ENCODE peak calls at places on chromosome 18, in nine cellular contexts. B, S, V, Q, P, U, C, O and E are unnamed samples. For H3K27me3, the result is how much of the 10 kb centered on the place peaks cover.

GRCh38 chr18:58793361-58793760 is 71.3 kb upstream of the ZNF532 start:
- DNase-seq in B (no peak), S (peak), V (no peak), Q (no peak), P (no peak), U (peak), C (no peak), O (no peak), E (no peak)

GRCh38 chr18:50902797-50903196 is 23.9 kb downstream of the ME2 start:
- DNase-seq in B (no peak), S (no peak), V (no peak), Q (no peak), P (no peak), U (no peak), C (no peak), O (no peak), E (no peak)

GRCh38 chr18:21262979-21263378 is 20.9 kb downstream of the GREB1L start:
- DNase-seq in B (peak), S (no peak), V (no peak), Q (peak), P (no peak), U (no peak), C (peak), O (no peak), E (no peak)

GRCh38 chr18:59628995-59629394 is 68.2 kb downstream of the CCBE1 start:
- DNase-seq in B (no peak), S (no peak), V (no peak), Q (no peak), P (no peak), U (no peak), C (no peak), O (no peak), E (no peak)

GRCh38 chr18:394997-395383 is 105.5 kb downstream of the COLEC12 start:
- DNase-seq in B (no peak), S (no peak), V (no peak), Q (no peak), P (no peak), U (peak), C (no peak), O (no peak), E (no peak)

GRCh38 chr18:37403100-37403781 is 162.4 kb downstream of the CELF4 start:
- DNase-seq in B (peak), S (no peak), V (no peak), Q (no peak), P (no peak), U (peak), C (no peak), O (peak), E (no peak)

GRCh38 chr18:59109375-59109774 is 30.3 kb upstream of the SEC11C start:
- DNase-seq in B (no peak), S (no peak), V (no peak), Q (no peak), P (no peak), U (no peak), C (no peak), O (no peak), E (no peak)

GRCh38 chr18:23058746-23059440 is 76.4 kb upstream of the CABLES1 start:
- DNase-seq in B (no peak), S (no peak), V (no peak), Q (no peak), P (no peak), U (no peak), C (peak), O (no peak), E (no peak)

GRCh38 chr18:37450434-37451133 is 115.0 kb downstream of the CELF4 start:
- DNase-seq in B (peak), S (no peak), V (no peak), Q (peak), P (no peak), U (peak), C (peak), O (peak), E (no peak)

GRCh38 chr18:55321268-55322175 is 266.5 kb downstream of the TCF4 start:
- DNase-seq in B (peak), S (no peak), V (no peak), Q (peak), P (peak), U (peak), C (peak), O (peak), E (peak)

GRCh38 chr18:64165906-64166305 is 17.0 kb upstream of the LINC00305 start:
- DNase-seq in B (no peak), S (no peak), V (no peak), Q (no peak), P (no peak), U (peak), C (no peak), O (no peak), E (no peak)

GRCh38 chr18:73717570-73717969 is 430.1 kb downstream of the FBXO15 start:
- DNase-seq in B (no peak), S (no peak), V (no peak), Q (no peak), P (no peak), U (peak), C (no peak), O (no peak), E (no peak)

GRCh38 chr18:55400590-55401274 is 187.3 kb downstream of the TCF4 start:
- DNase-seq in B (no peak), S (no peak), V (no peak), Q (no peak), P (no peak), U (peak), C (no peak), O (no peak), E (no peak)

GRCh38 chr18:34028341-34028740 is 196.4 kb downstream of the NOL4 start:
- DNase-seq in B (no peak), S (no peak), V (no peak), Q (no peak), P (no peak), U (no peak), C (no peak), O (no peak), E (no peak)

GRCh38 chr18:23998811-23999210 is 15.7 kb upstream of the TTC39C start:
- DNase-seq in B (no peak), S (peak), V (no peak), Q (no peak), P (no peak), U (no peak), C (no peak), O (no peak), E (no peak)

GRCh38 chr18:22052405-22053105 is 116.8 kb upstream of the GATA6 start:
- DNase-seq in B (no peak), S (no peak), V (no peak), Q (no peak), P (no peak), U (peak), C (peak), O (no peak), E (no peak)

GRCh38 chr18:68507781-68508180 is 207.1 kb downstream of the TMX3 start:
- DNase-seq in B (no peak), S (no peak), V (no peak), Q (no peak), P (no peak), U (no peak), C (no peak), O (no peak), E (no peak)

GRCh38 chr18:79640875-79641274 is 38.7 kb upstream of the CTDP1 start:
- DNase-seq in B (no peak), S (no peak), V (no peak), Q (no peak), P (no peak), U (no peak), C (no peak), O (no peak), E (no peak)

GRCh38 chr18:50306944-50307343 is 19.5 kb upstream of the CXXC1 start:
- DNase-seq in B (no peak), S (no peak), V (no peak), Q (peak), P (no peak), U (no peak), C (peak), O (no peak), E (no peak)

GRCh38 chr18:48140738-48141137 is 210.3 kb upstream of the SMAD2 start:
- DNase-seq in B (no peak), S (no peak), V (no peak), Q (peak), P (no peak), U (no peak), C (no peak), O (no peak), E (no peak)

GRCh38 chr18:65587491-65587890 is 163.3 kb upstream of the CDH7 start:
- DNase-seq in B (no peak), S (no peak), V (no peak), Q (no peak), P (no peak), U (no peak), C (no peak), O (no peak), E (no peak)

GRCh38 chr18:6683112-6683876 is 46.2 kb upstream of the ARHGAP28 start:
- DNase-seq in B (no peak), S (no peak), V (no peak), Q (peak), P (no peak), U (no peak), C (no peak), O (peak), E (no peak)

GRCh38 chr18:70296289-70296688 is 7.4 kb downstream of the SOCS6 start:
- DNase-seq in B (no peak), S (no peak), V (no peak), Q (no peak), P (no peak), U (peak), C (peak), O (peak), E (no peak)

GRCh38 chr18:79928563-79928960 is 22.9 kb downstream of the SLC66A2 start:
- DNase-seq in B (no peak), S (no peak), V (no peak), Q (no peak), P (no peak), U (no peak), C (no peak), O (no peak), E (no peak)

GRCh38 chr18:74708169-74708568 is 110.5 kb downstream of the ZNF407 start:
- DNase-seq in B (no peak), S (no peak), V (no peak), Q (no peak), P (no peak), U (no peak), C (no peak), O (no peak), E (no peak)

GRCh38 chr18:45103319-45104070 is 422.8 kb downstream of the SETBP1 start:
- DNase-seq in B (no peak), S (no peak), V (no peak), Q (no peak), P (peak), U (no peak), C (no peak), O (no peak), E (peak)

GRCh38 chr18:50817898-50818250 is 1.9 kb downstream of the MRO start:
- DNase-seq in B (no peak), S (no peak), V (no peak), Q (no peak), P (no peak), U (no peak), C (no peak), O (no peak), E (no peak)

GRCh38 chr18:51890762-51891161 is 449.2 kb upstream of the DCC start:
- DNase-seq in B (no peak), S (peak), V (no peak), Q (no peak), P (no peak), U (no peak), C (no peak), O (no peak), E (no peak)

GRCh38 chr18:12023375-12023774 is 42.1 kb downstream of the IMPA2 start:
- DNase-seq in B (no peak), S (no peak), V (no peak), Q (no peak), P (no peak), U (no peak), C (no peak), O (no peak), E (no peak)

GRCh38 chr18:51425889-51426288 is 228.4 kb upstream of the MEX3C start:
- DNase-seq in B (no peak), S (no peak), V (no peak), Q (no peak), P (no peak), U (peak), C (no peak), O (no peak), E (peak)

GRCh38 chr18:27363918-27364317 is 178.8 kb upstream of the CHST9 start:
- DNase-seq in B (no peak), S (no peak), V (no peak), Q (peak), P (no peak), U (peak), C (no peak), O (no peak), E (no peak)

GRCh38 chr18:23176701-23177432 is 41.6 kb downstream of the CABLES1 start:
- DNase-seq in B (no peak), S (no peak), V (no peak), Q (no peak), P (no peak), U (no peak), C (no peak), O (no peak), E (no peak)

GRCh38 chr18:36399055-36399454 is 101.5 kb downstream of the FHOD3 start:
- DNase-seq in B (no peak), S (no peak), V (no peak), Q (no peak), P (no peak), U (no peak), C (no peak), O (no peak), E (no peak)

GRCh38 chr18:11739893-11740292 is 50.8 kb downstream of the GNAL start:
- DNase-seq in B (no peak), S (no peak), V (no peak), Q (no peak), P (no peak), U (no peak), C (no peak), O (no peak), E (no peak)

GRCh38 chr18:67733094-67733493 is 216.6 kb upstream of the DSEL start:
- DNase-seq in B (no peak), S (no peak), V (no peak), Q (no peak), P (no peak), U (peak), C (no peak), O (no peak), E (no peak)

GRCh38 chr18:77131652-77132368 is 773 bp downstream of the MBP start:
- DNase-seq in B (no peak), S (peak), V (no peak), Q (peak), P (no peak), U (peak), C (peak), O (peak), E (peak)
- H3K27me3 ChIP-seq in B (under half), S (under half), V (under half), Q (under half), P (under half), U (under half), C (half or more), O (under half), E (under half)

GRCh38 chr18:35050638-35051287 is 9.6 kb downstream of the MAPRE2 start:
- DNase-seq in B (no peak), S (no peak), V (no peak), Q (no peak), P (no peak), U (peak), C (no peak), O (no peak), E (no peak)

GRCh38 chr18:35049111-35050003 is 8.1 kb downstream of the MAPRE2 start:
- DNase-seq in B (no peak), S (no peak), V (no peak), Q (no peak), P (no peak), U (no peak), C (no peak), O (no peak), E (no peak)

GRCh38 chr18:35047697-35048292 is 6.6 kb downstream of the MAPRE2 start:
- DNase-seq in B (no peak), S (no peak), V (no peak), Q (no peak), P (no peak), U (no peak), C (no peak), O (no peak), E (no peak)

GRCh38 chr18:35051978-35052377 is 10.8 kb downstream of the MAPRE2 start:
- DNase-seq in B (no peak), S (no peak), V (no peak), Q (no peak), P (no peak), U (no peak), C (no peak), O (no peak), E (no peak)

DNA sequence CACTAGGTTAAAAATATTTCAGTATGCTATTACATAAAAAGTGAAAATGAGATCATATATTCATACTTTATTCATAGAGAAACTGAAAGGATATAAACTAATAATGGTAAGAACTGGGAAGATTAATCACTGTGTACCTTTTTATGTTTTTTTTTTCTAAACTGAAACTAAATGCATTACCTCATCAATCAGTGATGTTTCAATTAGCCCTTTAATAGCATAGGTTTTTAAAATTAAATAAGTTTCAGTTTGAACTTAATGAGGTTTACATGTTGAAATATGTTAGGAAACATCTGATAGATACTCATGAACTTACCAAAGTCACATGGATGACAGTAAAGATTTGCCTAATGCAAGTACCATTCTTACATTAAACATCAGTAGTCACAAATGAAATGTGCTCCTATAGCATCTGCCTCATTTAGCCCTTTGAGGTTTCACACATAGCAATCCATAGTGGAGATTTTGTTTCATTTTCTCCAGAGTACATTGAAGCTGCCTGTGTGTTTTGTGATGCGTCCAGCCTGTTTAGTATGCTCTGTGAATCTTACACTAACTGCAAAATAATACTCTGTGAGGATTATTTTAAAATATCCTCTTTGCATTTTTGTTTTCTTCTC is 8.9 kb downstream of the MAPRE2 start:
- DNase-seq in B (no peak), S (no peak), V (no peak), Q (no peak), P (no peak), U (peak), C (no peak), O (no peak), E (peak)
- H3K4me3 ChIP-seq in B (no peak), S (no peak), V (peak), Q (no peak), P (peak), U (no peak), C (no peak), O (no peak), E (peak)

DNA sequence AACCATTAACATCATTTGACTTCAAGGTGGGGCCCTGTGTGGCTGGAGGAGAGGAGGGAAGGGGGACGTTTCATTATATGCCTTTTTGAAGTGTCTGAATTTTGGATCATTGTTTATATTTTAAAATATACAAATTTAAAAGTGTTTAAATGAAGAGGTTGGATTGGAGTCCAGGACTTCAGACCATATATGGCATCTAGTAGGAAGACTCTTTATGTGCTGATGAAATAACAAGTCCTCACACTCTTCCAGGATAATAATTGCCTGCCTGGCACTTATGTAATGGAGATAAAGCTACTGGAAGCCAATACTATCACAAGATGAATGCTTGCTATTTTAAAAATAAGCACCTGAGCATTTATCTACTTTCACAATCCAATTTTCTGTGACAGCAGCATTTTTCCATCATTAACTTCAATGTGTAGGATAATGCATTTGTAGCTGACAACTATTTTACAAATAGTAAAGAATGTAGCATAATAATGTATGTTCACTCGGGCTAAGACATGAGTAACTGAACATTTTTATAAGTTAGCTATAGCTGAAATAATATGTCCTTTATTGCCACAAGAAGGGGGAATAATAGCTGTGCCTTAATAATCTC is 188.4 kb downstream of the MTCL1 start:
- DNase-seq in B (no peak), S (no peak), V (no peak), Q (no peak), P (no peak), U (no peak), C (no peak), O (no peak), E (no peak)
- H3K27me3 ChIP-seq in B (under half), S (under half), V (under half), Q (under half), P (under half), U (under half), C (under half), O (under half), E (under half)

GRCh38 chr18:42976869-42977268 is 138.6 kb downstream of the RIT2 start:
- DNase-seq in B (no peak), S (no peak), V (no peak), Q (no peak), P (peak), U (no peak), C (no peak), O (no peak), E (no peak)
- H3K4me3 ChIP-seq in B (no peak), S (no peak), V (no peak), Q (no peak), P (no peak), U (no peak), C (no peak), O (no peak), E (no peak)

GRCh38 chr18:78527984-78528383 is 451.6 kb upstream of the SALL3 start:
- DNase-seq in B (no peak), S (no peak), V (no peak), Q (no peak), P (no peak), U (no peak), C (no peak), O (no peak), E (no peak)
- H3K27me3 ChIP-seq in B (under half), S (half or more), V (under half), Q (under half), P (under half), U (under half), C (under half), O (under half), E (under half)

GRCh38 chr18:49152885-49153284 is 202.1 kb upstream of the SMAD7 start:
- DNase-seq in B (no peak), S (no peak), V (no peak), Q (no peak), P (no peak), U (no peak), C (no peak), O (no peak), E (no peak)
- H3K4me3 ChIP-seq in B (no peak), S (no peak), V (no peak), Q (no peak), P (no peak), U (no peak), C (no peak), O (no peak), E (no peak)

GRCh38 chr18:63141777-63142176 is 177.8 kb downstream of the BCL2 start:
- DNase-seq in B (no peak), S (no peak), V (no peak), Q (no peak), P (peak), U (no peak), C (no peak), O (no peak), E (peak)
- H3K27me3 ChIP-seq in B (under half), S (under half), V (under half), Q (under half), P (under half), U (under half), C (under half), O (under half), E (under half)